ENCODE peak calls at places on chromosomes 7 and 10, in seven cellular contexts. One of them, this sample, is unnamed.

GRCh38 chr7:31734456-31734855 is 47.4 kb downstream of the PPP1R17 start:
- DNase-seq in HEK293T: no peak
- DNase-seq in posterior cingulate gyrus: no peak
- DNase-seq in SW 1271: no peak
- DNase-seq in fibroblast of gingiva: no peak
- DNase-seq in activated gamma-delta T cell: no peak
- DNase-seq in astrocyte of the cerebellum: no peak
- DNase-seq in this sample: no peak

GRCh38 chr10:103659674-103660363 is 166.3 kb downstream of the NEURL1 start:
- DNase-seq in astrocyte of the cerebellum: peak; percentile 90
- DNase-seq in posterior cingulate gyrus: peak; percentile 45
- DNase-seq in fibroblast of gingiva: peak; percentile 83
- DNase-seq in HEK293T: peak; percentile 45
- DNase-seq in SW 1271: no peak
- DNase-seq in activated gamma-delta T cell: no peak
- DNase-seq in this sample: no peak

GRCh38 chr10:19556666-19557065 is 259.6 kb upstream of the PLXDC2 start:
- DNase-seq in posterior cingulate gyrus: no peak
- DNase-seq in HEK293T: no peak
- DNase-seq in activated gamma-delta T cell: no peak
- DNase-seq in SW 1271: no peak
- DNase-seq in fibroblast of gingiva: no peak
- DNase-seq in astrocyte of the cerebellum: no peak
- DNase-seq in this sample: no peak

GRCh38 chr10:107553470-107553869 is 389.0 kb upstream of the SORCS1 start:
- DNase-seq in activated gamma-delta T cell: no peak
- DNase-seq in HEK293T: no peak
- DNase-seq in astrocyte of the cerebellum: peak; percentile 68
- DNase-seq in posterior cingulate gyrus: no peak
- DNase-seq in SW 1271: no peak
- DNase-seq in fibroblast of gingiva: peak; percentile 62
- DNase-seq in this sample: no peak

GRCh38 chr7:31948041-31948440 is 122.2 kb downstream of the PDE1C start:
- DNase-seq in SW 1271: peak; percentile 6
- DNase-seq in HEK293T: no peak
- DNase-seq in fibroblast of gingiva: peak; percentile 64
- DNase-seq in posterior cingulate gyrus: no peak
- DNase-seq in activated gamma-delta T cell: no peak
- DNase-seq in astrocyte of the cerebellum: peak; percentile 80
- DNase-seq in this sample: no peak

GRCh38 chr7:22565315-22565811 is 65.4 kb upstream of the STEAP1B start:
- DNase-seq in posterior cingulate gyrus: no peak
- DNase-seq in HEK293T: no peak
- DNase-seq in astrocyte of the cerebellum: peak; percentile 71
- DNase-seq in fibroblast of gingiva: no peak
- DNase-seq in SW 1271: peak; percentile 73
- DNase-seq in activated gamma-delta T cell: no peak
- DNase-seq in this sample: peak; percentile 66

GRCh38 chr10:94320285-94320914 is 42.3 kb downstream of the NOC3L start:
- DNase-seq in astrocyte of the cerebellum: peak; percentile 62
- DNase-seq in fibroblast of gingiva: peak; percentile 34
- DNase-seq in activated gamma-delta T cell: no peak
- DNase-seq in posterior cingulate gyrus: peak; percentile 26
- DNase-seq in SW 1271: peak; percentile 50
- DNase-seq in HEK293T: peak; percentile 69
- DNase-seq in this sample: peak; percentile 60

GRCh38 chr7:83055197-83055596 is 107.5 kb downstream of the PCLO start:
- DNase-seq in SW 1271: no peak
- DNase-seq in posterior cingulate gyrus: no peak
- DNase-seq in fibroblast of gingiva: no peak
- DNase-seq in activated gamma-delta T cell: no peak
- DNase-seq in HEK293T: no peak
- DNase-seq in astrocyte of the cerebellum: no peak
- DNase-seq in this sample: no peak

GRCh38 chr10:21317902-21318301 is 207.6 kb downstream of the SKIDA1 start:
- DNase-seq in posterior cingulate gyrus: no peak
- DNase-seq in HEK293T: no peak
- DNase-seq in astrocyte of the cerebellum: no peak
- DNase-seq in SW 1271: no peak
- DNase-seq in activated gamma-delta T cell: no peak
- DNase-seq in fibroblast of gingiva: peak; percentile 46
- DNase-seq in this sample: no peak

GRCh38 chr10:130243015-130243414 is 106.8 kb downstream of the GLRX3 start:
- DNase-seq in activated gamma-delta T cell: no peak
- DNase-seq in SW 1271: no peak
- DNase-seq in posterior cingulate gyrus: no peak
- DNase-seq in HEK293T: no peak
- DNase-seq in astrocyte of the cerebellum: no peak
- DNase-seq in fibroblast of gingiva: no peak
- DNase-seq in this sample: no peak

GRCh38 chr7:6545398-6546126 is 5.7 kb downstream of the GRID2IP start:
- DNase-seq in HEK293T: no peak
- DNase-seq in SW 1271: no peak
- DNase-seq in activated gamma-delta T cell: no peak
- DNase-seq in posterior cingulate gyrus: peak; percentile 19
- DNase-seq in astrocyte of the cerebellum: no peak
- DNase-seq in fibroblast of gingiva: no peak
- DNase-seq in this sample: no peak

GRCh38 chr7:43694399-43694748 is 34.9 kb downstream of the COA1 start:
- DNase-seq in fibroblast of gingiva: peak; percentile 90
- DNase-seq in activated gamma-delta T cell: no peak
- DNase-seq in astrocyte of the cerebellum: peak; percentile 58
- DNase-seq in SW 1271: peak; percentile 15
- DNase-seq in HEK293T: no peak
- DNase-seq in posterior cingulate gyrus: no peak
- DNase-seq in this sample: no peak

GRCh38 chr7:137395425-137395824 is 51.9 kb upstream of the PTN start:
- DNase-seq in HEK293T: no peak
- DNase-seq in activated gamma-delta T cell: no peak
- DNase-seq in fibroblast of gingiva: no peak
- DNase-seq in posterior cingulate gyrus: peak; percentile 65
- DNase-seq in SW 1271: no peak
- DNase-seq in astrocyte of the cerebellum: no peak
- DNase-seq in this sample: no peak

GRCh38 chr7:106050743-106051110 is 61.4 kb downstream of the SYPL1 start:
- DNase-seq in astrocyte of the cerebellum: no peak
- DNase-seq in HEK293T: no peak
- DNase-seq in activated gamma-delta T cell: no peak
- DNase-seq in posterior cingulate gyrus: no peak
- DNase-seq in SW 1271: no peak
- DNase-seq in fibroblast of gingiva: peak; percentile 48
- DNase-seq in this sample: no peak

GRCh38 chr10:126877390-126877789 is 27.8 kb upstream of the DOCK1 start:
- DNase-seq in astrocyte of the cerebellum: no peak
- DNase-seq in SW 1271: no peak
- DNase-seq in HEK293T: no peak
- DNase-seq in activated gamma-delta T cell: no peak
- DNase-seq in posterior cingulate gyrus: no peak
- DNase-seq in fibroblast of gingiva: no peak
- DNase-seq in this sample: no peak

GRCh38 chr7:2993868-2994267 is 49.8 kb downstream of the CARD11 start:
- DNase-seq in activated gamma-delta T cell: no peak
- DNase-seq in astrocyte of the cerebellum: no peak
- DNase-seq in SW 1271: no peak
- DNase-seq in fibroblast of gingiva: no peak
- DNase-seq in posterior cingulate gyrus: no peak
- DNase-seq in HEK293T: no peak
- DNase-seq in this sample: no peak

GRCh38 chr10:74081192-74081803 is 69.3 kb downstream of the AP3M1 start:
- DNase-seq in fibroblast of gingiva: peak; percentile 43
- DNase-seq in SW 1271: peak; percentile 58
- DNase-seq in activated gamma-delta T cell: no peak
- DNase-seq in HEK293T: peak; percentile 62
- DNase-seq in astrocyte of the cerebellum: no peak
- DNase-seq in posterior cingulate gyrus: no peak
- DNase-seq in this sample: peak; percentile 57

GRCh38 chr7:103668538-103668937 is 222.5 kb upstream of the SLC26A5 start:
- DNase-seq in HEK293T: no peak
- DNase-seq in activated gamma-delta T cell: no peak
- DNase-seq in posterior cingulate gyrus: no peak
- DNase-seq in astrocyte of the cerebellum: no peak
- DNase-seq in fibroblast of gingiva: no peak
- DNase-seq in SW 1271: no peak
- DNase-seq in this sample: no peak

GRCh38 chr10:95233377-95234034 is 39.5 kb downstream of the ACSM6 start:
- DNase-seq in HEK293T: no peak
- DNase-seq in astrocyte of the cerebellum: no peak
- DNase-seq in activated gamma-delta T cell: no peak
- DNase-seq in posterior cingulate gyrus: no peak
- DNase-seq in fibroblast of gingiva: no peak
- DNase-seq in SW 1271: no peak
- DNase-seq in this sample: no peak

GRCh38 chr7:12066004-12066403 is 145.1 kb upstream of the TMEM106B start:
- DNase-seq in HEK293T: no peak
- DNase-seq in astrocyte of the cerebellum: no peak
- DNase-seq in fibroblast of gingiva: no peak
- DNase-seq in activated gamma-delta T cell: no peak
- DNase-seq in SW 1271: no peak
- DNase-seq in posterior cingulate gyrus: no peak
- DNase-seq in this sample: peak; percentile 35

GRCh38 chr10:30199376-30200018 is 140.1 kb upstream of the JCAD start:
- DNase-seq in fibroblast of gingiva: no peak
- DNase-seq in SW 1271: no peak
- DNase-seq in activated gamma-delta T cell: no peak
- DNase-seq in HEK293T: no peak
- DNase-seq in astrocyte of the cerebellum: no peak
- DNase-seq in posterior cingulate gyrus: no peak
- DNase-seq in this sample: no peak

GRCh38 chr7:150341263-150342118 is at the start of gene RARRES2:
- DNase-seq in astrocyte of the cerebellum: no peak
- DNase-seq in posterior cingulate gyrus: no peak
- DNase-seq in fibroblast of gingiva: no peak
- DNase-seq in activated gamma-delta T cell: no peak
- DNase-seq in SW 1271: no peak
- DNase-seq in HEK293T: no peak
- DNase-seq in this sample: no peak

GRCh38 chr10:131905603-131906268 is 4.9 kb downstream of the PPP2R2D start:
- DNase-seq in HEK293T: no peak
- DNase-seq in astrocyte of the cerebellum: no peak
- DNase-seq in activated gamma-delta T cell: no peak
- DNase-seq in posterior cingulate gyrus: no peak
- DNase-seq in SW 1271: no peak
- DNase-seq in fibroblast of gingiva: no peak
- DNase-seq in this sample: no peak

GRCh38 chr10:129870042-129870757 is 93.9 kb downstream of the EBF3 start:
- DNase-seq in astrocyte of the cerebellum: no peak
- DNase-seq in fibroblast of gingiva: no peak
- DNase-seq in SW 1271: no peak
- DNase-seq in HEK293T: no peak
- DNase-seq in posterior cingulate gyrus: no peak
- DNase-seq in activated gamma-delta T cell: no peak
- DNase-seq in this sample: no peak

GRCh38 chr10:132415956-132416355 is 19.0 kb downstream of the PWWP2B start:
- DNase-seq in fibroblast of gingiva: no peak
- DNase-seq in SW 1271: no peak
- DNase-seq in HEK293T: no peak
- DNase-seq in activated gamma-delta T cell: no peak
- DNase-seq in astrocyte of the cerebellum: no peak
- DNase-seq in posterior cingulate gyrus: no peak
- DNase-seq in this sample: no peak

GRCh38 chr10:103678104-103678526 is 177.3 kb downstream of the SH3PXD2A start:
- DNase-seq in SW 1271: no peak
- DNase-seq in astrocyte of the cerebellum: no peak
- DNase-seq in HEK293T: no peak
- DNase-seq in activated gamma-delta T cell: peak; percentile 40
- DNase-seq in fibroblast of gingiva: peak; percentile 98
- DNase-seq in posterior cingulate gyrus: peak; percentile 72
- DNase-seq in this sample: no peak

GRCh38 chr7:77395543-77395942 is 20.6 kb downstream of the GSAP start:
- DNase-seq in astrocyte of the cerebellum: no peak
- DNase-seq in HEK293T: no peak
- DNase-seq in SW 1271: no peak
- DNase-seq in activated gamma-delta T cell: no peak
- DNase-seq in fibroblast of gingiva: no peak
- DNase-seq in posterior cingulate gyrus: no peak
- DNase-seq in this sample: no peak

GRCh38 chr10:98790817-98791216 is 344.1 kb upstream of the HPS1 start:
- DNase-seq in astrocyte of the cerebellum: no peak
- DNase-seq in activated gamma-delta T cell: no peak
- DNase-seq in HEK293T: peak; percentile 25
- DNase-seq in SW 1271: peak; percentile 8
- DNase-seq in posterior cingulate gyrus: no peak
- DNase-seq in fibroblast of gingiva: peak; percentile 6
- DNase-seq in this sample: no peak

GRCh38 chr7:108067844-108068243 is 62.3 kb downstream of the LAMB4 start:
- DNase-seq in posterior cingulate gyrus: no peak
- DNase-seq in SW 1271: no peak
- DNase-seq in astrocyte of the cerebellum: no peak
- DNase-seq in HEK293T: no peak
- DNase-seq in activated gamma-delta T cell: no peak
- DNase-seq in fibroblast of gingiva: no peak
- DNase-seq in this sample: no peak

GRCh38 chr7:30452278-30452930 is 26.2 kb downstream of the NOD1 start:
- DNase-seq in HEK293T: no peak
- DNase-seq in activated gamma-delta T cell: no peak
- DNase-seq in astrocyte of the cerebellum: no peak
- DNase-seq in posterior cingulate gyrus: no peak
- DNase-seq in fibroblast of gingiva: no peak
- DNase-seq in SW 1271: no peak
- DNase-seq in this sample: no peak

GRCh38 chr10:69904533-69904932 is 102.8 kb downstream of the COL13A1 start:
- DNase-seq in activated gamma-delta T cell: no peak
- DNase-seq in fibroblast of gingiva: no peak
- DNase-seq in astrocyte of the cerebellum: no peak
- DNase-seq in posterior cingulate gyrus: no peak
- DNase-seq in SW 1271: no peak
- DNase-seq in HEK293T: no peak
- DNase-seq in this sample: no peak

GRCh38 chr10:30028006-30028441 is 31.4 kb downstream of the JCAD start:
- DNase-seq in activated gamma-delta T cell: no peak
- DNase-seq in SW 1271: no peak
- DNase-seq in posterior cingulate gyrus: no peak
- DNase-seq in fibroblast of gingiva: no peak
- DNase-seq in astrocyte of the cerebellum: no peak
- DNase-seq in HEK293T: no peak
- DNase-seq in this sample: no peak

GRCh38 chr7:107147464-107148214 is 21.2 kb upstream of the HBP1 start:
- DNase-seq in SW 1271: peak; percentile 44
- DNase-seq in fibroblast of gingiva: peak; percentile 21
- DNase-seq in HEK293T: peak; percentile 37
- DNase-seq in astrocyte of the cerebellum: no peak
- DNase-seq in posterior cingulate gyrus: no peak
- DNase-seq in activated gamma-delta T cell: no peak
- DNase-seq in this sample: no peak

GRCh38 chr7:50497968-50498367 is 47.8 kb upstream of the FIGNL1 start:
- DNase-seq in fibroblast of gingiva: peak; percentile 80
- DNase-seq in HEK293T: no peak
- DNase-seq in astrocyte of the cerebellum: no peak
- DNase-seq in activated gamma-delta T cell: no peak
- DNase-seq in posterior cingulate gyrus: no peak
- DNase-seq in SW 1271: no peak
- DNase-seq in this sample: no peak

GRCh38 chr7:48004023-48004422 is 24.6 kb upstream of the HUS1 start:
- DNase-seq in SW 1271: no peak
- DNase-seq in activated gamma-delta T cell: no peak
- DNase-seq in HEK293T: no peak
- DNase-seq in astrocyte of the cerebellum: no peak
- DNase-seq in fibroblast of gingiva: no peak
- DNase-seq in posterior cingulate gyrus: no peak
- DNase-seq in this sample: no peak

GRCh38 chr7:42672339-42672990 is 239.4 kb downstream of the C7orf25 start:
- DNase-seq in posterior cingulate gyrus: no peak
- DNase-seq in SW 1271: peak; percentile 10
- DNase-seq in HEK293T: no peak
- DNase-seq in activated gamma-delta T cell: no peak
- DNase-seq in fibroblast of gingiva: peak; percentile 17
- DNase-seq in astrocyte of the cerebellum: no peak
- DNase-seq in this sample: no peak

GRCh38 chr10:65798133-65798532 is 1127.7 kb upstream of the LRRTM3 start:
- DNase-seq in fibroblast of gingiva: no peak
- DNase-seq in SW 1271: no peak
- DNase-seq in activated gamma-delta T cell: no peak
- DNase-seq in HEK293T: no peak
- DNase-seq in posterior cingulate gyrus: no peak
- DNase-seq in astrocyte of the cerebellum: no peak
- DNase-seq in this sample: no peak

GRCh38 chr7:39589323-39590111 is 23.3 kb downstream of the YAE1 start:
- DNase-seq in activated gamma-delta T cell: no peak
- DNase-seq in HEK293T: peak; percentile 48
- DNase-seq in posterior cingulate gyrus: no peak
- DNase-seq in SW 1271: peak; percentile 60
- DNase-seq in astrocyte of the cerebellum: peak; percentile 75
- DNase-seq in fibroblast of gingiva: peak; percentile 91
- DNase-seq in this sample: no peak